ENCODE peak calls at places on chromosomes 7 and 10, in five cellular contexts. One of them, this sample, is unnamed.

GRCh38 chr10:15439381-15439837 is 68.3 kb upstream of the FAM171A1 start:
- DNase-seq in RWPE2: no peak
- DNase-seq in cardiac muscle cell: peak; percentile 49
- DNase-seq in PC-3: no peak
- DNase-seq in A549: peak; percentile 23
- DNase-seq in this sample: peak; percentile 77

GRCh38 chr10:121684276-121684675 is 86.0 kb upstream of the FGFR2 start:
- DNase-seq in cardiac muscle cell: no peak
- DNase-seq in A549: no peak
- DNase-seq in PC-3: peak; percentile 31
- DNase-seq in RWPE2: no peak
- DNase-seq in this sample: no peak

GRCh38 chr7:117666689-117667088 is 186.9 kb downstream of the CFTR start:
- DNase-seq in cardiac muscle cell: no peak
- DNase-seq in PC-3: no peak
- DNase-seq in RWPE2: no peak
- DNase-seq in A549: no peak
- DNase-seq in this sample: no peak

GRCh38 chr10:96973809-96974208 is 141.7 kb downstream of the LCOR start:
- DNase-seq in cardiac muscle cell: no peak
- DNase-seq in A549: no peak
- DNase-seq in PC-3: no peak
- DNase-seq in RWPE2: no peak
- DNase-seq in this sample: no peak

GRCh38 chr7:142797799-142798377 is 27.1 kb downstream of the PRSS2 start:
- DNase-seq in cardiac muscle cell: no peak
- DNase-seq in PC-3: no peak
- DNase-seq in RWPE2: no peak
- DNase-seq in A549: no peak
- DNase-seq in this sample: peak; percentile 86

GRCh38 chr10:101834341-101834740 is 9.3 kb downstream of the KCNIP2 start:
- DNase-seq in RWPE2: peak; percentile 51
- DNase-seq in A549: no peak
- DNase-seq in PC-3: peak; percentile 39
- DNase-seq in cardiac muscle cell: no peak
- DNase-seq in this sample: peak; percentile 18

GRCh38 chr7:100429637-100430449 is at the start of gene MEPCE:
- DNase-seq in RWPE2: peak; percentile 97
- DNase-seq in A549: peak; percentile 97
- DNase-seq in cardiac muscle cell: peak; percentile 99
- DNase-seq in PC-3: peak; percentile 87
- DNase-seq in this sample: peak; percentile 100

GRCh38 chr7:22194633-22195273 is 162.2 kb downstream of the RAPGEF5 start:
- DNase-seq in RWPE2: no peak
- DNase-seq in cardiac muscle cell: no peak
- DNase-seq in PC-3: no peak
- DNase-seq in A549: no peak
- DNase-seq in this sample: no peak

GRCh38 chr7:132677941-132678340 is 101.7 kb upstream of the PLXNA4 start:
- DNase-seq in A549: no peak
- DNase-seq in RWPE2: no peak
- DNase-seq in cardiac muscle cell: no peak
- DNase-seq in PC-3: no peak
- DNase-seq in this sample: no peak

GRCh38 chr7:118949031-118949430 is 724.5 kb downstream of the ANKRD7 start:
- DNase-seq in A549: no peak
- DNase-seq in RWPE2: no peak
- DNase-seq in PC-3: peak; percentile 38
- DNase-seq in cardiac muscle cell: no peak
- DNase-seq in this sample: no peak

GRCh38 chr7:108211382-108212201 is 81.4 kb upstream of the LAMB4 start:
- DNase-seq in cardiac muscle cell: no peak
- DNase-seq in PC-3: peak; percentile 85
- DNase-seq in RWPE2: no peak
- DNase-seq in A549: peak; percentile 96
- DNase-seq in this sample: no peak

GRCh38 chr10:51204076-51204475 is 129.8 kb downstream of the PRKG1 start:
- DNase-seq in A549: no peak
- DNase-seq in RWPE2: no peak
- DNase-seq in PC-3: no peak
- DNase-seq in cardiac muscle cell: no peak
- DNase-seq in this sample: no peak

GRCh38 chr10:118723467-118723866 is 31.3 kb downstream of the CACUL1 start:
- DNase-seq in RWPE2: no peak
- DNase-seq in cardiac muscle cell: no peak
- DNase-seq in PC-3: no peak
- DNase-seq in A549: no peak
- DNase-seq in this sample: peak; percentile 71

GRCh38 chr10:102120142-102120986 is at the start of gene LDB1:
- DNase-seq in A549: peak; percentile 72
- DNase-seq in cardiac muscle cell: peak; percentile 92
- DNase-seq in PC-3: peak; percentile 65
- DNase-seq in RWPE2: no peak
- DNase-seq in this sample: peak; percentile 95

GRCh38 chr7:151645311-151645710 is 125.6 kb upstream of the RHEB start:
- DNase-seq in PC-3: no peak
- DNase-seq in cardiac muscle cell: no peak
- DNase-seq in RWPE2: no peak
- DNase-seq in A549: no peak
- DNase-seq in this sample: no peak

GRCh38 chr7:159012353-159013069 is 132.2 kb downstream of the VIPR2 start:
- DNase-seq in cardiac muscle cell: no peak
- DNase-seq in PC-3: peak; percentile 67
- DNase-seq in RWPE2: no peak
- DNase-seq in A549: peak; percentile 62
- DNase-seq in this sample: peak; percentile 74

GRCh38 chr7:89072094-89072493 is 276.6 kb upstream of the TEX47 start:
- DNase-seq in A549: no peak
- DNase-seq in RWPE2: no peak
- DNase-seq in cardiac muscle cell: no peak
- DNase-seq in PC-3: no peak
- DNase-seq in this sample: no peak

DNA sequence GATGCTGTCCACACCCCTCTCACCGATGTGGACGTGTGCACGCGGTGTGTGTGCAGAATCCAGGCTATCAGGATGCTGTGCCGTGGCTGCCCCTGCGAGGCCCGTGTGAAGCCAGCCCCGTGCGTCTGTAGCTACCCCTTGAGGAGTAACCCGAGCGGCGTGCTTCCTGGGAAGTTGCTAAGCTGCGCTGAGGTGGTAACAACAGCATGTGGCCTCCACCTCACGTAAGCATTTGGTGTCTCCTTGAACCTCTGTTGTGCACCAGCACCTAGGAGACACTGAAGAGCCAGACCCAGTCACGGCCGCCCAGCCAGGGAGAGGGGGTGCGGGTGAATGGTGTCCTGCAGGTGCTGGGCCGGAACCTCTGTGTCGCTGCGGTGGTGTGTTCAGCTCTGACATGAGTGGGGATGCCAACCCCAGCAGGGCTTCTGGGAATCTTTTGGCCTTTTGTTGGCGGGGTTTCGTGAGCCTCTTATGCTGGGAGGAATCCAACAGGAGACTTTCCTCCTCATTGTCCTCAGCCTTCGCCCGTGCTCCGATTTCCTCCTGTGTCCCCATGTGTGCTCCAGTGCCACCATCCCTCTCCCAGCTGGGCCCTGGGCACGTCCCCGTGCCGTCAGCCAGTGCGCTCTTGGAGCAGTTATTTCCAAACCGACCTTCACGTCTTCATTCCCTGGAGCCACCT is 60.4 kb downstream of the DNAJB6 start:
- DNase-seq in PC-3: no peak
- DNase-seq in cardiac muscle cell: no peak
- DNase-seq in RWPE2: no peak
- DNase-seq in A549: no peak
- DNase-seq in this sample: no peak
- H3K4me1 ChIP-seq in PC-3: peaks cover 16% of the 10 kb centered on the region
- H3K4me1 ChIP-seq in cardiac muscle cell: peaks cover 18% of the 10 kb centered on the region
- H3K4me1 ChIP-seq in RWPE2: no peaks in the 10 kb centered on the region
- H3K4me1 ChIP-seq in A549: peaks cover 13% of the 10 kb centered on the region
- H3K4me1 ChIP-seq in this sample: peaks cover 19% of the 10 kb centered on the region

GRCh38 chr7:154289119-154289518 is 236.9 kb downstream of the DPP6 start:
- DNase-seq in cardiac muscle cell: no peak
- DNase-seq in RWPE2: no peak
- DNase-seq in A549: no peak
- DNase-seq in PC-3: no peak
- DNase-seq in this sample: no peak

DNA sequence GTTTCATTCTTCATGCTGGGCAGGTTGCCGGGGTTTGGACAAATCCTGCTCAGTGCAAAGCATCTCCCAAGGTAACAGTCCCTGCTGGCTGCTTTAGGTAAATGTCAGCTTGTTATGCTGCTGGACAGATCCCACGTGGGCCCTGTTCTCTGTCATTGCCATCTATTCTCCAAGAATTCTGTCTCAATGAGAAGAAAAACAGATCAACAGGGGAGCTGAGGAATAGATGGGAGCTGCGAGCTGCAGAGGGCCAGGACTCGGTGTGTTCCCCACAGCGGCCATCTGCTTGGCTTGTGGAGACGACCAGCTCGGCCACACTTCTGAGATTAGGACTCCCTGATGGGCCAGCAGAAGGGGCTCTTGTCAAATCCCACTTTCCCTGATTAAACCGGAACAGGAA is 235.2 kb downstream of the DPP6 start:
- DNase-seq in PC-3: no peak
- DNase-seq in cardiac muscle cell: peak; percentile 50
- DNase-seq in A549: no peak
- DNase-seq in RWPE2: no peak
- DNase-seq in this sample: no peak
- H3K4me3 ChIP-seq in PC-3: no peak overlapping the region
- H3K4me3 ChIP-seq in cardiac muscle cell: no peak overlapping the region
- H3K4me3 ChIP-seq in A549: no peak overlapping the region
- H3K4me3 ChIP-seq in RWPE2: no peak overlapping the region
- H3K4me3 ChIP-seq in this sample: no peak overlapping the region

GRCh38 chr7:1188720-1189294 is 28.8 kb upstream of the ZFAND2A start:
- DNase-seq in PC-3: no peak
- DNase-seq in RWPE2: no peak
- DNase-seq in A549: no peak
- DNase-seq in cardiac muscle cell: no peak
- DNase-seq in this sample: no peak

GRCh38 chr7:1187127-1187526 is 27.1 kb upstream of the ZFAND2A start:
- DNase-seq in PC-3: no peak
- DNase-seq in RWPE2: no peak
- DNase-seq in cardiac muscle cell: no peak
- DNase-seq in A549: no peak
- DNase-seq in this sample: no peak

GRCh38 chr7:1193593-1194424 is 33.8 kb upstream of the ZFAND2A start:
- DNase-seq in PC-3: peak; percentile 77
- DNase-seq in RWPE2: no peak
- DNase-seq in cardiac muscle cell: peak; percentile 36
- DNase-seq in A549: peak; percentile 69
- DNase-seq in this sample: peak; percentile 94

GRCh38 chr7:1192171-1192676 is 32.2 kb upstream of the ZFAND2A start:
- DNase-seq in cardiac muscle cell: no peak
- DNase-seq in A549: peak; percentile 50
- DNase-seq in PC-3: peak; percentile 76
- DNase-seq in RWPE2: no peak
- DNase-seq in this sample: peak; percentile 97

DNA sequence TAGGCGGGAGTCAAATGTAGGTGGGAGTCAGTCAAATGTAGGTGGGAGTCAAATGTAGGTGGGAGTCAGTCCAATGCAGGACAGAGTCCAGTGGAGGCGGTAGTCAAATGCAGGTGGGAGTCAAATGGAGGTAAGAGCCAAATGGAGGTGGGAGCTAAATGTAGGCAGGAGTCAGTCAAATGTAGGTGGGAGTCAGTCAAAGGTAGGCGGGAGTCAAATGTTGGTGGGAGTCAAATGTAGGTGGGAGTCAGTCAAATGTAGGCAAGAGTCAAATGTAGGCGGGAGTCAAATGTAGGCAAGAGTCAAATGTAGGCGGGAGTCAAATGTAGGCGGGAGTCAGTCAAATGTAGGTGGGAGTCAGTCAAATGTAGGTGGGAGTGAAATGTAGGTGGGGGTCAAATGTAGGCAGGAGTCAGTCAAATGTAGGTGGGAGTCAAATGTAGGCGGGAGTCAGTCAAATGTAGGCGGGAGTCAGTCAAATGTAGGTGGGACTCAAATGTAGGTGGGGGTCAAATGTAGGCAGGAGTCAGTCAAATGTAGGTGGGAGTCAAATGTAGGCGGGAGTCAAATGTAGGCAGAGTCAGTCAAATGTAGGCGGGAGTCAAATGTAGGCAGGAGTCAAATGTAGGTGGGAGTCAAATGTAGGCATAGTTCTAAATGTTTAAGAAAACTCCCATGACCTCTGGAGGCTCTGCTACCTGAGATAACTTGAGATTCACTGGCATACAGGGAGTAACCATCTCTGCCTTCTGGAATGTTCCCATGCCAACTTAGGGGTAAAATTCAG is 30.2 kb upstream of the ZFAND2A start:
- DNase-seq in A549: no peak
- DNase-seq in RWPE2: no peak
- DNase-seq in cardiac muscle cell: no peak
- DNase-seq in PC-3: no peak
- DNase-seq in this sample: no peak
- H3K27ac ChIP-seq in A549: no peak overlapping the region
- H3K27ac ChIP-seq in RWPE2: no peak overlapping the region
- H3K27ac ChIP-seq in cardiac muscle cell: no peak overlapping the region
- H3K27ac ChIP-seq in PC-3: no peak overlapping the region
- H3K27ac ChIP-seq in this sample: no peak overlapping the region

GRCh38 chr7:155291729-155292128 is 5.9 kb upstream of the INSIG1 start:
- DNase-seq in cardiac muscle cell: no peak
- DNase-seq in A549: no peak
- DNase-seq in RWPE2: no peak
- DNase-seq in PC-3: no peak
- DNase-seq in this sample: peak; percentile 61
- H3K4me1 ChIP-seq in cardiac muscle cell: peaks cover 3% of the 10 kb centered on the region
- H3K4me1 ChIP-seq in A549: peaks cover 17% of the 10 kb centered on the region
- H3K4me1 ChIP-seq in RWPE2: peaks cover 5% of the 10 kb centered on the region
- H3K4me1 ChIP-seq in PC-3: peaks cover 17% of the 10 kb centered on the region
- H3K4me1 ChIP-seq in this sample: peaks cover 17% of the 10 kb centered on the region

GRCh38 chr10:88417337-88417736 is 165.8 kb downstream of the RNLS start:
- DNase-seq in RWPE2: no peak
- DNase-seq in PC-3: no peak
- DNase-seq in A549: no peak
- DNase-seq in cardiac muscle cell: no peak
- DNase-seq in this sample: no peak
- H3K4me3 ChIP-seq in RWPE2: no peak overlapping the region
- H3K4me3 ChIP-seq in PC-3: no peak overlapping the region
- H3K4me3 ChIP-seq in A549: no peak overlapping the region
- H3K4me3 ChIP-seq in cardiac muscle cell: no peak overlapping the region
- H3K4me3 ChIP-seq in this sample: no peak overlapping the region

This sample was measured in osteoblast.